ENCODE peak calls at places on chromosomes 11 and 22, in ten cellular contexts. One of them, this sample, is unnamed.

GRCh38 chr22:35102663-35103062 is 36.7 kb downstream of the ISX start:
- DNase-seq in fibroblast of lung: peak; percentile 1
- DNase-seq in keratinocyte: peak; percentile 15
- DNase-seq in CD8-positive, alpha-beta T cell: no peak
- DNase-seq in BJ: no peak
- DNase-seq in heart left ventricle: no peak
- DNase-seq in cardiac muscle cell: peak; percentile 4
- DNase-seq in heart right ventricle: no peak
- DNase-seq in Calu3: peak; percentile 51
- DNase-seq in stomach: no peak
- DNase-seq in this sample: no peak

GRCh38 chr22:20637740-20638139 is 130.3 kb downstream of the MED15 start:
- DNase-seq in heart right ventricle: no peak
- DNase-seq in CD8-positive, alpha-beta T cell: no peak
- DNase-seq in BJ: no peak
- DNase-seq in Calu3: no peak
- DNase-seq in stomach: no peak
- DNase-seq in keratinocyte: no peak
- DNase-seq in heart left ventricle: no peak
- DNase-seq in cardiac muscle cell: no peak
- DNase-seq in fibroblast of lung: no peak
- DNase-seq in this sample: no peak

GRCh38 chr22:31092161-31092560 is 11.0 kb downstream of the SMTN start:
- DNase-seq in BJ: no peak
- DNase-seq in Calu3: no peak
- DNase-seq in heart left ventricle: no peak
- DNase-seq in fibroblast of lung: no peak
- DNase-seq in keratinocyte: no peak
- DNase-seq in cardiac muscle cell: no peak
- DNase-seq in heart right ventricle: no peak
- DNase-seq in stomach: no peak
- DNase-seq in CD8-positive, alpha-beta T cell: no peak
- DNase-seq in this sample: no peak

GRCh38 chr11:88068848-88069554 is 106.2 kb downstream of the RAB38 start:
- DNase-seq in fibroblast of lung: no peak
- DNase-seq in cardiac muscle cell: no peak
- DNase-seq in CD8-positive, alpha-beta T cell: no peak
- DNase-seq in BJ: no peak
- DNase-seq in keratinocyte: no peak
- DNase-seq in heart right ventricle: no peak
- DNase-seq in Calu3: no peak
- DNase-seq in stomach: no peak
- DNase-seq in heart left ventricle: no peak
- DNase-seq in this sample: no peak

GRCh38 chr11:44989831-44990566 is 39.3 kb upstream of the TP53I11 start:
- DNase-seq in heart left ventricle: peak; percentile 83
- DNase-seq in BJ: no peak
- DNase-seq in cardiac muscle cell: peak; percentile 62
- DNase-seq in heart right ventricle: peak; percentile 84
- DNase-seq in keratinocyte: peak; percentile 33
- DNase-seq in fibroblast of lung: no peak
- DNase-seq in stomach: peak; percentile 20
- DNase-seq in Calu3: no peak
- DNase-seq in CD8-positive, alpha-beta T cell: no peak
- DNase-seq in this sample: peak; percentile 68

GRCh38 chr11:843818-844692 is 1.4 kb downstream of the TSPAN4 start:
- DNase-seq in stomach: peak; percentile 68
- DNase-seq in heart right ventricle: peak; percentile 88
- DNase-seq in fibroblast of lung: peak; percentile 93
- DNase-seq in CD8-positive, alpha-beta T cell: no peak
- DNase-seq in keratinocyte: no peak
- DNase-seq in BJ: peak; percentile 83
- DNase-seq in heart left ventricle: peak; percentile 97
- DNase-seq in cardiac muscle cell: peak; percentile 98
- DNase-seq in Calu3: peak; percentile 60
- DNase-seq in this sample: peak; percentile 95

GRCh38 chr11:93648168-93648567 is 13.3 kb upstream of the CEP295 start:
- DNase-seq in stomach: no peak
- DNase-seq in keratinocyte: no peak
- DNase-seq in heart left ventricle: no peak
- DNase-seq in Calu3: no peak
- DNase-seq in BJ: no peak
- DNase-seq in cardiac muscle cell: peak; percentile 36
- DNase-seq in fibroblast of lung: peak; percentile 13
- DNase-seq in CD8-positive, alpha-beta T cell: no peak
- DNase-seq in heart right ventricle: no peak
- DNase-seq in this sample: no peak

GRCh38 chr22:50253046-50253580 is 2.0 kb upstream of the HDAC10 start:
- DNase-seq in Calu3: no peak
- DNase-seq in BJ: no peak
- DNase-seq in heart left ventricle: no peak
- DNase-seq in stomach: no peak
- DNase-seq in CD8-positive, alpha-beta T cell: no peak
- DNase-seq in fibroblast of lung: no peak
- DNase-seq in cardiac muscle cell: no peak
- DNase-seq in heart right ventricle: no peak
- DNase-seq in keratinocyte: no peak
- DNase-seq in this sample: no peak

GRCh38 chr11:33582636-33583325 is 117.8 kb downstream of the C11orf91 start:
- DNase-seq in CD8-positive, alpha-beta T cell: no peak
- DNase-seq in heart left ventricle: no peak
- DNase-seq in fibroblast of lung: no peak
- DNase-seq in cardiac muscle cell: no peak
- DNase-seq in heart right ventricle: no peak
- DNase-seq in BJ: no peak
- DNase-seq in keratinocyte: no peak
- DNase-seq in stomach: no peak
- DNase-seq in Calu3: no peak
- DNase-seq in this sample: no peak

GRCh38 chr11:132943325-132943736 is 589.0 kb downstream of the OPCML start:
- DNase-seq in cardiac muscle cell: no peak
- DNase-seq in heart left ventricle: no peak
- DNase-seq in Calu3: no peak
- DNase-seq in CD8-positive, alpha-beta T cell: no peak
- DNase-seq in heart right ventricle: no peak
- DNase-seq in stomach: no peak
- DNase-seq in BJ: no peak
- DNase-seq in keratinocyte: no peak
- DNase-seq in fibroblast of lung: peak; percentile 16
- DNase-seq in this sample: no peak

GRCh38 chr22:35538801-35539321 is 1.8 kb upstream of the RASD2 start:
- DNase-seq in keratinocyte: no peak
- DNase-seq in heart right ventricle: no peak
- DNase-seq in Calu3: peak; percentile 61
- DNase-seq in BJ: no peak
- DNase-seq in cardiac muscle cell: peak; percentile 26
- DNase-seq in stomach: no peak
- DNase-seq in CD8-positive, alpha-beta T cell: no peak
- DNase-seq in heart left ventricle: no peak
- DNase-seq in fibroblast of lung: no peak
- DNase-seq in this sample: peak; percentile 28

GRCh38 chr11:129815596-129816461 is at the start of gene TMEM45B:
- DNase-seq in keratinocyte: no peak
- DNase-seq in heart right ventricle: no peak
- DNase-seq in Calu3: peak; percentile 52
- DNase-seq in CD8-positive, alpha-beta T cell: no peak
- DNase-seq in heart left ventricle: no peak
- DNase-seq in stomach: peak; percentile 75
- DNase-seq in BJ: no peak
- DNase-seq in cardiac muscle cell: peak; percentile 4
- DNase-seq in fibroblast of lung: no peak
- DNase-seq in this sample: peak; percentile 60

GRCh38 chr11:34680918-34681554 is 60.1 kb downstream of the EHF start:
- DNase-seq in BJ: peak; percentile 30
- DNase-seq in heart left ventricle: no peak
- DNase-seq in keratinocyte: no peak
- DNase-seq in fibroblast of lung: peak; percentile 45
- DNase-seq in stomach: no peak
- DNase-seq in CD8-positive, alpha-beta T cell: no peak
- DNase-seq in Calu3: peak; percentile 71
- DNase-seq in heart right ventricle: no peak
- DNase-seq in cardiac muscle cell: peak; percentile 12
- DNase-seq in this sample: no peak

GRCh38 chr11:27437824-27438594 is 34.6 kb downstream of the LGR4 start:
- DNase-seq in CD8-positive, alpha-beta T cell: no peak
- DNase-seq in fibroblast of lung: peak; percentile 55
- DNase-seq in Calu3: no peak
- DNase-seq in heart left ventricle: no peak
- DNase-seq in cardiac muscle cell: no peak
- DNase-seq in BJ: no peak
- DNase-seq in heart right ventricle: no peak
- DNase-seq in stomach: no peak
- DNase-seq in keratinocyte: no peak
- DNase-seq in this sample: no peak

GRCh38 chr11:910044-910588 is 494 bp downstream of the CHID1 start:
- DNase-seq in CD8-positive, alpha-beta T cell: no peak
- DNase-seq in BJ: no peak
- DNase-seq in heart left ventricle: no peak
- DNase-seq in Calu3: no peak
- DNase-seq in fibroblast of lung: peak; percentile 20
- DNase-seq in stomach: no peak
- DNase-seq in keratinocyte: no peak
- DNase-seq in cardiac muscle cell: peak; percentile 2
- DNase-seq in heart right ventricle: no peak
- DNase-seq in this sample: peak; percentile 40

DNA sequence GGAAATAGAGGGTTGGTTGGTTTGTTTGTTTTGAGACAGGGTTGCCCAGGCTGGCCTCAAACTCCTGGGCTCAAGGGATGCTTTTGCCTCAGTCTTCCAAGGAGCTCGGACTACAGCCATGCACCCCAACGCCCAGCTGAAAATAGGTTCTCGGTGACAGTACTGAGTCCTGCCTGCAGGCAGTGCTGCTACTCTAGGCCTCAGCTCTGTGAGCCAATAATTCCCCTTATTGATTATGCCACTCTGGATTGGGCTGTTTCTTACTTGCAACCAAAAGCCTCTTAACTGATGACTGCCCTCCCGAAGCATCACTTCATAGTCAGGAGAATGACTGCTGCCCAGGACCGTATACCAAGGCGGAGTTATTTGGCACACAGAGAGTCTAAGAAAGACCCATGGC is 1.2 kb upstream of the C11orf16 start:
- DNase-seq in stomach: no peak
- DNase-seq in BJ: no peak
- DNase-seq in CD8-positive, alpha-beta T cell: no peak
- DNase-seq in fibroblast of lung: no peak
- DNase-seq in heart left ventricle: no peak
- DNase-seq in Calu3: no peak
- DNase-seq in cardiac muscle cell: no peak
- DNase-seq in heart right ventricle: no peak
- DNase-seq in keratinocyte: no peak
- DNase-seq in this sample: no peak
- TF ChIP-seq CTCF in stomach: no peak
- TF ChIP-seq CTCF in BJ: no peak
- TF ChIP-seq CTCF in CD8-positive, alpha-beta T cell: no peak
- TF ChIP-seq CTCF in fibroblast of lung: no peak
- TF ChIP-seq CTCF in heart left ventricle: no peak
- TF ChIP-seq CTCF in Calu3: no peak
- TF ChIP-seq CTCF in cardiac muscle cell: no peak
- TF ChIP-seq CTCF in heart right ventricle: no peak
- TF ChIP-seq CTCF in keratinocyte: no peak
- TF ChIP-seq CTCF in this sample: no peak

DNA sequence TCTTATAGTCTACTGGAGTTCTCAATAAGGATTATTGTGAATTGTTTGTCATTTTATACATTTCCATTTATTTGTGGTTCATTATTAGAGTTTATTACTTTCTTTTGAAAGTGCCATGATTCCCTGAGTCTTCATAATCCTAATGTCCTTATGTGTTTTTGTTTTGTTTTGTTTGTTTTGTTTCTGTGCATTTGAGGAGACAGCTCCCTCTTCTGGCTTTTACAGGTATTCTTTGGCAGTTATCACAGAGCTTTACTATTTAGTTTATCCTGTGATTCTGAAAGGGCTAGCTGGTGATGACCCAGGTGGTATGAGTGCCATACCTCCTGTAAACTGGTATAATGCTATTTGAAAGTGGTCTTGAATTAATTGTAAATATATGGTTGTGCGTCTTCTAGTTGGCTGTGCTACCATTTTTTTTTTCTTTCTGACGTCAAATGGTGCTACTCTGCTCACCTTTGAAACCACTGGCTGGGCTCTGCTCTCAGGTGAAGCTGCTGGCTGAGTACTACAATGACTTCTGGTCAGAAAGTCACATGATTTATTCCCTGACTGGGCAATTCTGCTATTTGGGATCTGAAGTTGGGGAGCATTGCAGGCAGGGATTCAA is 751.2 kb downstream of the JRKL start:
- DNase-seq in keratinocyte: no peak
- DNase-seq in heart left ventricle: no peak
- DNase-seq in BJ: no peak
- DNase-seq in CD8-positive, alpha-beta T cell: no peak
- DNase-seq in fibroblast of lung: no peak
- DNase-seq in cardiac muscle cell: peak; percentile 35
- DNase-seq in Calu3: no peak
- DNase-seq in heart right ventricle: no peak
- DNase-seq in stomach: no peak
- DNase-seq in this sample: no peak
- TF ChIP-seq CTCF in keratinocyte: peak; percentile 18
- TF ChIP-seq CTCF in heart left ventricle: peak; percentile 17
- TF ChIP-seq CTCF in BJ: peak; percentile 16
- TF ChIP-seq CTCF in CD8-positive, alpha-beta T cell: no peak
- TF ChIP-seq CTCF in fibroblast of lung: no peak
- TF ChIP-seq CTCF in cardiac muscle cell: peak; percentile 41
- TF ChIP-seq CTCF in Calu3: no peak
- TF ChIP-seq CTCF in heart right ventricle: peak; percentile 49
- TF ChIP-seq CTCF in stomach: no peak
- TF ChIP-seq CTCF in this sample: peak; percentile 49

GRCh38 chr22:37697540-37697835 is 640 bp downstream of the TRIOBP start:
- DNase-seq in Calu3: no peak
- DNase-seq in CD8-positive, alpha-beta T cell: no peak
- DNase-seq in heart right ventricle: no peak
- DNase-seq in cardiac muscle cell: no peak
- DNase-seq in fibroblast of lung: no peak
- DNase-seq in stomach: no peak
- DNase-seq in keratinocyte: no peak
- DNase-seq in BJ: no peak
- DNase-seq in heart left ventricle: no peak
- DNase-seq in this sample: no peak
- TF ChIP-seq CTCF in Calu3: no peak
- TF ChIP-seq CTCF in CD8-positive, alpha-beta T cell: no peak
- TF ChIP-seq CTCF in heart right ventricle: no peak
- TF ChIP-seq CTCF in cardiac muscle cell: no peak
- TF ChIP-seq CTCF in fibroblast of lung: no peak
- TF ChIP-seq CTCF in stomach: no peak
- TF ChIP-seq CTCF in keratinocyte: no peak
- TF ChIP-seq CTCF in BJ: no peak
- TF ChIP-seq CTCF in heart left ventricle: no peak
- TF ChIP-seq CTCF in this sample: no peak

DNA sequence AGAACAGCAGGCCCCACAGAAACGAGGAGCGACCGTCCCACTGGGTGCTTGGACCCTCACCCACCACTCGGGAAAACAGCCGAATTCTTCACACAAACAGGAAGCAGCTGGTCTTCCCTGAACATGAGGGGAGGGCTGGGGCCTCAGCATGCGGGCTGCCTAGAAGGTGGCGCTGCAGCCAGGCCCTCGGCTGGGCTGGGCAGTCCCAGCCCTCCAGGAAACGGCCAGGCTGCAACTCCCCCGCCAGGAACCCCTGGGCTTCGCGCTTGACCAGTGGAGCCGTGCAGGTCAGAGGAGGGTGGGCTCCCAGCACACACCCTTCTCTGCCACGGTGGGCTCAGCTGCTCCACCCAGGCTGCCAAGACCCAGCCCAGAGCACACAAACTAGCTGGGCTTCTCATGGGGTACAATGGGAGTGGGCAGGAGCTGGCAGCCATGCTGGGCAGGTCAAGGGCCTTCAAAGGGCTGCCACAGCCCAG is 29.6 kb downstream of the IGF2 start:
- DNase-seq in keratinocyte: no peak
- DNase-seq in BJ: no peak
- DNase-seq in cardiac muscle cell: peak; percentile 47
- DNase-seq in CD8-positive, alpha-beta T cell: no peak
- DNase-seq in Calu3: no peak
- DNase-seq in heart right ventricle: peak; percentile 40
- DNase-seq in heart left ventricle: no peak
- DNase-seq in stomach: no peak
- DNase-seq in fibroblast of lung: no peak
- DNase-seq in this sample: peak; percentile 61
- TF ChIP-seq CTCF in keratinocyte: no peak
- TF ChIP-seq CTCF in BJ: no peak
- TF ChIP-seq CTCF in cardiac muscle cell: peak; percentile 15
- TF ChIP-seq CTCF in CD8-positive, alpha-beta T cell: no peak
- TF ChIP-seq CTCF in Calu3: no peak
- TF ChIP-seq CTCF in heart right ventricle: peak; percentile 19
- TF ChIP-seq CTCF in heart left ventricle: peak; percentile 16
- TF ChIP-seq CTCF in stomach: no peak
- TF ChIP-seq CTCF in fibroblast of lung: no peak
- TF ChIP-seq CTCF in this sample: no peak

This sample was measured in left lung.